ENCODE peak calls at places on chromosomes 7 and 10, in seven cellular contexts. One of them, this sample, is unnamed.

GRCh38 chr10:47253030-47253637 is 46.9 kb upstream of the GDF10 start:
- DNase-seq in cardiac fibroblast: no peak
- DNase-seq in NAMALWA: no peak
- DNase-seq in heart right ventricle: no peak
- DNase-seq in GOT3: no peak
- DNase-seq in islet precursor cell: no peak
- DNase-seq in stimulated activated CD4-positive, alpha-beta T cell treated with anti-CD3 and anti-CD28 coated beads, Interleukin-4, amount 100 ng/mL, for 24 hours: no peak
- DNase-seq in this sample: peak; percentile 52

GRCh38 chr7:29408841-29409243 is 154.8 kb upstream of the PRR15 start:
- DNase-seq in cardiac fibroblast: peak; percentile 76
- DNase-seq in stimulated activated CD4-positive, alpha-beta T cell treated with anti-CD3 and anti-CD28 coated beads, Interleukin-4, amount 100 ng/mL, for 24 hours: peak; percentile 63
- DNase-seq in NAMALWA: peak; percentile 92
- DNase-seq in heart right ventricle: peak; percentile 65
- DNase-seq in islet precursor cell: peak; percentile 71
- DNase-seq in GOT3: peak; percentile 19
- DNase-seq in this sample: peak; percentile 75

GRCh38 chr10:86792768-86793167 is 36.3 kb downstream of the BMPR1A start:
- DNase-seq in cardiac fibroblast: no peak
- DNase-seq in heart right ventricle: no peak
- DNase-seq in islet precursor cell: no peak
- DNase-seq in GOT3: no peak
- DNase-seq in stimulated activated CD4-positive, alpha-beta T cell treated with anti-CD3 and anti-CD28 coated beads, Interleukin-4, amount 100 ng/mL, for 24 hours: no peak
- DNase-seq in NAMALWA: no peak
- DNase-seq in this sample: no peak

GRCh38 chr10:115975506-115975905 is 297.5 kb downstream of the GFRA1 start:
- DNase-seq in GOT3: no peak
- DNase-seq in NAMALWA: no peak
- DNase-seq in islet precursor cell: peak; percentile 35
- DNase-seq in heart right ventricle: no peak
- DNase-seq in stimulated activated CD4-positive, alpha-beta T cell treated with anti-CD3 and anti-CD28 coated beads, Interleukin-4, amount 100 ng/mL, for 24 hours: no peak
- DNase-seq in cardiac fibroblast: no peak
- DNase-seq in this sample: no peak

GRCh38 chr7:114922151-114922651 is 307 bp downstream of the MDFIC start:
- DNase-seq in islet precursor cell: peak; percentile 81
- DNase-seq in NAMALWA: no peak
- DNase-seq in heart right ventricle: peak; percentile 32
- DNase-seq in stimulated activated CD4-positive, alpha-beta T cell treated with anti-CD3 and anti-CD28 coated beads, Interleukin-4, amount 100 ng/mL, for 24 hours: peak; percentile 73
- DNase-seq in cardiac fibroblast: peak; percentile 74
- DNase-seq in GOT3: no peak
- DNase-seq in this sample: peak; percentile 60

GRCh38 chr7:157432541-157432956 is 95.7 kb downstream of the DNAJB6 start:
- DNase-seq in GOT3: no peak
- DNase-seq in NAMALWA: no peak
- DNase-seq in cardiac fibroblast: peak; percentile 69
- DNase-seq in stimulated activated CD4-positive, alpha-beta T cell treated with anti-CD3 and anti-CD28 coated beads, Interleukin-4, amount 100 ng/mL, for 24 hours: no peak
- DNase-seq in islet precursor cell: peak; percentile 90
- DNase-seq in heart right ventricle: no peak
- DNase-seq in this sample: no peak

GRCh38 chr10:102648889-102649752 is 4.8 kb downstream of the TRIM8 start:
- DNase-seq in islet precursor cell: no peak
- DNase-seq in cardiac fibroblast: no peak
- DNase-seq in stimulated activated CD4-positive, alpha-beta T cell treated with anti-CD3 and anti-CD28 coated beads, Interleukin-4, amount 100 ng/mL, for 24 hours: peak; percentile 33
- DNase-seq in heart right ventricle: no peak
- DNase-seq in NAMALWA: peak; percentile 91
- DNase-seq in GOT3: no peak
- DNase-seq in this sample: no peak

GRCh38 chr7:106730021-106730420 is 69.1 kb upstream of the CCDC71L start:
- DNase-seq in NAMALWA: no peak
- DNase-seq in GOT3: no peak
- DNase-seq in islet precursor cell: no peak
- DNase-seq in heart right ventricle: no peak
- DNase-seq in cardiac fibroblast: no peak
- DNase-seq in stimulated activated CD4-positive, alpha-beta T cell treated with anti-CD3 and anti-CD28 coated beads, Interleukin-4, amount 100 ng/mL, for 24 hours: no peak
- DNase-seq in this sample: no peak

GRCh38 chr10:47029181-47029971 is 118.1 kb downstream of the PTPN20 start:
- DNase-seq in stimulated activated CD4-positive, alpha-beta T cell treated with anti-CD3 and anti-CD28 coated beads, Interleukin-4, amount 100 ng/mL, for 24 hours: no peak
- DNase-seq in NAMALWA: no peak
- DNase-seq in islet precursor cell: peak; percentile 37
- DNase-seq in GOT3: no peak
- DNase-seq in heart right ventricle: no peak
- DNase-seq in cardiac fibroblast: no peak
- DNase-seq in this sample: peak; percentile 58

GRCh38 chr7:103751476-103751875 is 238.0 kb downstream of the RELN start:
- DNase-seq in stimulated activated CD4-positive, alpha-beta T cell treated with anti-CD3 and anti-CD28 coated beads, Interleukin-4, amount 100 ng/mL, for 24 hours: no peak
- DNase-seq in heart right ventricle: no peak
- DNase-seq in NAMALWA: no peak
- DNase-seq in cardiac fibroblast: no peak
- DNase-seq in GOT3: no peak
- DNase-seq in islet precursor cell: no peak
- DNase-seq in this sample: no peak

GRCh38 chr7:117673367-117673766 is 193.5 kb downstream of the CFTR start:
- DNase-seq in GOT3: no peak
- DNase-seq in islet precursor cell: peak; percentile 90
- DNase-seq in NAMALWA: no peak
- DNase-seq in stimulated activated CD4-positive, alpha-beta T cell treated with anti-CD3 and anti-CD28 coated beads, Interleukin-4, amount 100 ng/mL, for 24 hours: no peak
- DNase-seq in cardiac fibroblast: peak; percentile 34
- DNase-seq in heart right ventricle: peak; percentile 9
- DNase-seq in this sample: no peak

GRCh38 chr10:133104972-133105495 is 17.3 kb downstream of the ADGRA1 start:
- DNase-seq in islet precursor cell: no peak
- DNase-seq in stimulated activated CD4-positive, alpha-beta T cell treated with anti-CD3 and anti-CD28 coated beads, Interleukin-4, amount 100 ng/mL, for 24 hours: no peak
- DNase-seq in NAMALWA: no peak
- DNase-seq in heart right ventricle: no peak
- DNase-seq in GOT3: no peak
- DNase-seq in cardiac fibroblast: peak; percentile 4
- DNase-seq in this sample: no peak

GRCh38 chr7:134710511-134710853 is 63.8 kb downstream of the BPGM start:
- DNase-seq in NAMALWA: no peak
- DNase-seq in cardiac fibroblast: no peak
- DNase-seq in islet precursor cell: no peak
- DNase-seq in stimulated activated CD4-positive, alpha-beta T cell treated with anti-CD3 and anti-CD28 coated beads, Interleukin-4, amount 100 ng/mL, for 24 hours: peak; percentile 3
- DNase-seq in heart right ventricle: no peak
- DNase-seq in GOT3: no peak
- DNase-seq in this sample: no peak

GRCh38 chr7:130084037-130084875 is 13.9 kb downstream of the KLHDC10 start:
- DNase-seq in islet precursor cell: no peak
- DNase-seq in GOT3: no peak
- DNase-seq in heart right ventricle: no peak
- DNase-seq in stimulated activated CD4-positive, alpha-beta T cell treated with anti-CD3 and anti-CD28 coated beads, Interleukin-4, amount 100 ng/mL, for 24 hours: no peak
- DNase-seq in cardiac fibroblast: peak; percentile 29
- DNase-seq in NAMALWA: peak; percentile 66
- DNase-seq in this sample: no peak

GRCh38 chr10:61285749-61286148 is 167.4 kb downstream of the TMEM26 start:
- DNase-seq in cardiac fibroblast: peak; percentile 23
- DNase-seq in islet precursor cell: no peak
- DNase-seq in NAMALWA: no peak
- DNase-seq in stimulated activated CD4-positive, alpha-beta T cell treated with anti-CD3 and anti-CD28 coated beads, Interleukin-4, amount 100 ng/mL, for 24 hours: no peak
- DNase-seq in heart right ventricle: no peak
- DNase-seq in GOT3: no peak
- DNase-seq in this sample: no peak

GRCh38 chr10:89846786-89847185 is 145.4 kb downstream of the KIF20B start:
- DNase-seq in stimulated activated CD4-positive, alpha-beta T cell treated with anti-CD3 and anti-CD28 coated beads, Interleukin-4, amount 100 ng/mL, for 24 hours: no peak
- DNase-seq in cardiac fibroblast: no peak
- DNase-seq in GOT3: no peak
- DNase-seq in islet precursor cell: no peak
- DNase-seq in heart right ventricle: no peak
- DNase-seq in NAMALWA: no peak
- DNase-seq in this sample: no peak

GRCh38 chr10:30980951-30981616 is 50.6 kb downstream of the ZNF438 start:
- DNase-seq in GOT3: no peak
- DNase-seq in cardiac fibroblast: peak; percentile 94
- DNase-seq in islet precursor cell: no peak
- DNase-seq in NAMALWA: no peak
- DNase-seq in stimulated activated CD4-positive, alpha-beta T cell treated with anti-CD3 and anti-CD28 coated beads, Interleukin-4, amount 100 ng/mL, for 24 hours: no peak
- DNase-seq in heart right ventricle: peak; percentile 82
- DNase-seq in this sample: peak; percentile 90

This sample was measured in right atrium auricular region.